ENCODE peak calls at places on chromosomes 2 and 18, in ten cellular contexts. J is mesendoderm; Q is activated T-helper 1 cell treated with anti-CD3 and anti-CD28 coated beads, Interleukin-2, amount 50 U/mL, for 16 hours; D is activated naive CD8-positive, alpha-beta T cell treated with anti-CD3 and anti-CD28 coated beads, Interleukin-2, amount 50 U/mL, for 24 hours; T is adrenal gland; Z is breast epithelium; N is heart left ventricle; U is WTC11; Y is activated CD8-positive, alpha-beta memory T cell treated with anti-CD3 and anti-CD28 coated beads, Interleukin-2, amount 50 U/mL, for 4 hours; B is spleen. K is an unnamed sample.

GRCh38 chr2:231666171-231667095 is 41.9 kb upstream of the PTMA start:
- DNase-seq in B (peak), J (peak), N (peak), U (peak), Q (no peak), Z (peak), T (peak), D (no peak), Y (no peak), K (no peak)

GRCh38 chr2:11901351-11902069 is 155.1 kb downstream of the LPIN1 start:
- DNase-seq in D (no peak), B (no peak), Y (no peak), J (peak), U (peak), N (no peak), Z (no peak), Q (no peak), T (no peak), K (no peak)

GRCh38 chr2:9984861-9985480 is 33.5 kb downstream of the GRHL1 start:
- DNase-seq in Z (no peak), Y (no peak), U (no peak), J (no peak), D (no peak), Q (no peak), T (no peak), B (no peak), N (no peak), K (no peak)

GRCh38 chr2:134253804-134254203 is at the start of gene MGAT5:
- DNase-seq in Z (no peak), B (no peak), D (no peak), Y (no peak), T (no peak), U (no peak), Q (no peak), N (no peak), J (no peak), K (no peak)

GRCh38 chr18:61743775-61744531 is 148.9 kb downstream of the RNF152 start:
- DNase-seq in U (no peak), T (no peak), N (no peak), D (no peak), Y (no peak), Z (no peak), Q (no peak), B (no peak), J (peak), K (no peak)

GRCh38 chr2:200377774-200378336 is 71.4 kb downstream of the SPATS2L start:
- DNase-seq in U (no peak), D (no peak), B (no peak), J (peak), Y (no peak), N (no peak), Z (no peak), Q (no peak), T (no peak), K (no peak)

GRCh38 chr18:69898241-69898861 is 49.3 kb downstream of the CD226 start:
- DNase-seq in Q (peak), N (no peak), J (no peak), Y (no peak), Z (no peak), T (no peak), U (no peak), B (no peak), D (peak), K (no peak)

GRCh38 chr2:84854835-84855234 is 26.0 kb downstream of the TRABD2A start:
- DNase-seq in B (no peak), U (no peak), Q (no peak), T (no peak), J (no peak), N (no peak), D (no peak), Z (no peak), Y (no peak), K (no peak)

GRCh38 chr2:120237491-120237902 is 14.3 kb upstream of the TMEM185B start:
- DNase-seq in B (peak), T (peak), Q (no peak), D (no peak), U (no peak), J (peak), Z (no peak), N (no peak), Y (no peak), K (no peak)

GRCh38 chr2:16508061-16508851 is 157.4 kb downstream of the CYRIA start:
- DNase-seq in Y (no peak), T (no peak), D (peak), B (no peak), Q (no peak), U (peak), J (peak), N (peak), Z (no peak), K (peak)

GRCh38 chr2:168915433-168916328 is 14.6 kb downstream of the G6PC2 start:
- DNase-seq in B (no peak), Y (no peak), Q (no peak), J (no peak), N (no peak), Z (no peak), U (no peak), D (no peak), T (no peak), K (no peak)

GRCh38 chr2:31337860-31338259 is 76.7 kb downstream of the XDH start:
- DNase-seq in Q (no peak), B (no peak), J (no peak), U (no peak), D (no peak), T (no peak), Y (no peak), Z (no peak), N (no peak), K (no peak)

GRCh38 chr2:144675331-144675730 is 155.4 kb upstream of the ZEB2 start:
- DNase-seq in Y (no peak), B (no peak), J (no peak), D (no peak), N (no peak), Z (no peak), T (no peak), U (no peak), Q (no peak), K (no peak)

GRCh38 chr18:40529478-40529877 is 1425.6 kb upstream of the PIK3C3 start:
- DNase-seq in D (no peak), Q (no peak), Z (no peak), T (no peak), Y (no peak), N (no peak), B (no peak), U (no peak), J (peak), K (no peak)